ENCODE peak calls at places on chromosomes 7 and 10, in four cellular contexts. W is fibroblast of mammary gland, X is AG10803, N is GM13976. Z is an unnamed sample.

GRCh38 chr7:77944183-77945182 is 145.9 kb downstream of the PHTF2 start:
- DNase-seq in W (no peak), X (no peak), N (no peak), Z (no peak)

GRCh38 chr7:131723926-131724325 is 167.5 kb upstream of the PODXL start:
- DNase-seq in W (peak), X (peak), N (no peak), Z (no peak)

GRCh38 chr7:123494193-123494796 is 40.1 kb downstream of the IQUB start:
- DNase-seq in W (peak), X (peak), N (peak), Z (no peak)

GRCh38 chr7:24948739-24949138 is 31.2 kb downstream of the OSBPL3 start:
- DNase-seq in W (peak), X (no peak), N (peak), Z (no peak)

GRCh38 chr10:110841767-110842267 is 29.9 kb upstream of the PDCD4 start:
- DNase-seq in W (no peak), X (no peak), N (peak), Z (peak)

GRCh38 chr10:93566435-93567276 is at the start of gene FFAR4:
- DNase-seq in W (no peak), X (no peak), N (no peak), Z (no peak)

GRCh38 chr7:94975316-94975715 is 67.9 kb downstream of the PPP1R9A start:
- DNase-seq in W (peak), X (peak), N (no peak), Z (no peak)

GRCh38 chr10:88392222-88392621 is 190.9 kb downstream of the RNLS start:
- DNase-seq in W (no peak), X (no peak), N (peak), Z (no peak)

GRCh38 chr10:23331567-23332290 is 12.9 kb downstream of the C10orf67 start:
- DNase-seq in W (peak), X (peak), N (no peak), Z (no peak)

GRCh38 chr7:29255839-29256782 is 61.5 kb downstream of the CHN2 start:
- DNase-seq in W (no peak), X (no peak), N (no peak), Z (no peak)

GRCh38 chr10:43398939-43399871 is 9.8 kb downstream of the HNRNPF start:
- DNase-seq in W (peak), X (peak), N (no peak), Z (no peak)

GRCh38 chr7:95534796-95535195 is 49.1 kb downstream of the ASB4 start:
- DNase-seq in W (no peak), X (no peak), N (no peak), Z (no peak)

GRCh38 chr7:77184990-77185389 is 14.6 kb downstream of the FGL2 start:
- DNase-seq in W (peak), X (peak), N (no peak), Z (no peak)

GRCh38 chr10:47438857-47439474 is 44.9 kb downstream of the ANXA8 start:
- DNase-seq in W (peak), X (peak), N (peak), Z (no peak)

GRCh38 chr10:83994351-83994750 is 145.0 kb upstream of the GHITM start:
- DNase-seq in W (no peak), X (no peak), N (no peak), Z (no peak)

GRCh38 chr10:83990126-83990525 is 149.2 kb upstream of the GHITM start:
- DNase-seq in W (no peak), X (no peak), N (peak), Z (no peak)

GRCh38 chr10:83988435-83988834 is 150.9 kb upstream of the GHITM start:
- DNase-seq in W (no peak), X (no peak), N (no peak), Z (no peak)

GRCh38 chr10:83995932-83996331 is 143.4 kb upstream of the GHITM start:
- DNase-seq in W (no peak), X (no peak), N (no peak), Z (no peak)

DNA sequence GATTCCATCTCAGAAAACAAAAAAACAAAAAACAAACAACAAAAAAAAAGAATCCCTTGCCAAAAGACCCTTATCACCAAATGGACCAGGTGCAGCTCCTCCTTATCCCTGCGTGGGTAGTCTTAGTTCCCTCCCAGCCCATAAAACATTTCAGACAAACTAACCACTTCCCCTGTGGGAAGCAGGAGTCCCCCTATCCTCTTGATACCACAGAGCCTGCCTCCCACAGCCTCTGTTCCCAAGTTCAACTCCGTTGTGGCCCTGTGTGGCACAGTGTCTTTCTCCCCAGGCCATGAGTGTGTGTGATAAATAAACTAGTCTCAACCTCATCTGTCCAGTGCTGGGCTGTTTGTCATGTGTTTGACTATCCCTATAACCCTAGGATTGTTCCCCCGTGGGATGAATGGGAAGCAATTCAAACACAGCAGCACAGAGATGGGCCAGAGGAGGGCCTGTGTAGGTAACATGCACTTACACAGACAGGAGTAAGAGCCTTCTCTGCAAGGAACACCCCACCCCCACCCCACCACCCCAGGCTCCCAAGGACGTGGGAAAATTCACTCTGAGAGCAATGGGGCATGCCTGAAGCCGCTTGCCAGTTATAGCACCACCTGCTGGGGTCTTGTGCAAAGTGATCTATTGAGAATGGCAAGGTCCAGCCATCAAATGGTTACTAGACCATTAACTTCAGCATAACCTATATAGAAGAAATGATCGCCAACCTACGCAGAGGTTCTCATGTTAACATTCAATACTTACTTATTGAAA is 147.1 kb upstream of the GHITM start:
- DNase-seq in W (no peak), X (no peak), N (peak), Z (no peak)
- TF ChIP-seq CTCF in W (peak), X (no peak), N (peak), Z (no peak)

GRCh38 chr7:116985575-116985974 is 32.3 kb downstream of the ST7 start:
- DNase-seq in W (no peak), X (no peak), N (no peak), Z (no peak)

GRCh38 chr7:116990056-116990455 is 36.8 kb downstream of the ST7 start:
- DNase-seq in W (peak), X (no peak), N (no peak), Z (no peak)

GRCh38 chr7:116991233-116991632 is 37.9 kb downstream of the ST7 start:
- DNase-seq in W (no peak), X (no peak), N (no peak), Z (no peak)

GRCh38 chr7:116986611-116987565 is 33.6 kb downstream of the ST7 start:
- DNase-seq in W (no peak), X (no peak), N (no peak), Z (no peak)

DNA sequence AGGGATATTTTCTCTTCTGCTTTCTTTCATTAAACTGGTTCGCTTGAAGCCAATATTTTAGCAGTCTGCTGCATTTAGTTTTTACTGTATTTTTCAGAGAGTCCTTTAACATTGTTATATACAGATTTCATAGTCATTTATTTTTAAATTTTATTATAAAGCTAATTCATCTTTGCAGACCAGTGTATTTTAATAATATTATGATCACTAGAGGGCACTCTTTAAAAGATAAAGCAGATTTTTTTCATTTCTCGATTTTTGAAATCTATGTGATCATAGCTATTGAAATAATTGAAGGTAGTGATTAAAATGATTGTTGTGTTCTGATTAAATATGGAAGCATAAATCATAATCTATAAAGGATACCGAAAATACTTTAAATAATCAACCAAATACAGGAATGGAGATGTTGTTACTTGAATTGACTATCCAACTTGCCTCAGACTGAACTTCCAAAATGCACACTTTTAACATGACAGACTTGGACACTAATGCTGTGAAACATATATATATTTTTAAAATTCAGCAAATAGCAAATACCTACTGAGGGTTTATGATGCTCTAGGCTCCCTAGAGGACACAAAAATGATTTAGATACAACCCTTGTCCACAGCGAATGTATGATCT is 35.2 kb downstream of the ST7 start:
- DNase-seq in W (peak), X (no peak), N (no peak), Z (no peak)
- TF ChIP-seq CTCF in W (no peak), X (peak), N (no peak), Z (no peak)

GRCh38 chr7:17239046-17239445 is 59.4 kb upstream of the AHR start:
- DNase-seq in W (no peak), X (no peak), N (no peak), Z (no peak)

GRCh38 chr7:17247357-17247756 is 51.1 kb upstream of the AHR start:
- DNase-seq in W (no peak), X (no peak), N (no peak), Z (no peak)

GRCh38 chr7:17239683-17240521 is 58.5 kb upstream of the AHR start:
- DNase-seq in W (peak), X (peak), N (no peak), Z (no peak)

GRCh38 chr7:17244786-17245185 is 53.7 kb upstream of the AHR start:
- DNase-seq in W (no peak), X (no peak), N (no peak), Z (no peak)

DNA sequence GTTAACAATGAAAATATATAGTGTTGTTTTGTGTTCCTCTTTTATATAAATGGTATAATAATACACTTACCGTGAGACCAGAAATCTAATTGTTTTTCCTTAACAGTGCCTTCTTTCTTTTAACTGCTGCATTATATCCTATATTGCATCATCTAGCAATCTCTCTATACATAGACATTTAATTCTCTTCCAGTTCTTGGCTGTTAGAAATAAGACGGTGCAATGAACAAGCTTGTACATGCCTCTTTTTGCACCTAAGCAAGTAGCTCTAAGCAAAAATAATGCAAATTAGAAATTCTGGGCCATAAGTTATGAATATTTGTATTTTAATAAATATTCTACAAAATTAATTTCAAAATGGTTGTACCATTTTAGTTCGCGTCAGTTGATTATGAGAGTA is 55.9 kb upstream of the AHR start:
- DNase-seq in W (no peak), X (no peak), N (no peak), Z (no peak)
- TF ChIP-seq CTCF in W (no peak), X (no peak), N (no peak), Z (no peak)

GRCh38 chr7:44935016-44935415 is 43.8 kb downstream of the MYO1G start:
- DNase-seq in W (no peak), X (no peak), N (no peak), Z (no peak)

GRCh38 chr7:44936322-44936721 is 42.5 kb downstream of the MYO1G start:
- DNase-seq in W (no peak), X (no peak), N (peak), Z (no peak)

GRCh38 chr7:44935583-44935982 is 43.2 kb downstream of the MYO1G start:
- DNase-seq in W (no peak), X (no peak), N (no peak), Z (no peak)

DNA sequence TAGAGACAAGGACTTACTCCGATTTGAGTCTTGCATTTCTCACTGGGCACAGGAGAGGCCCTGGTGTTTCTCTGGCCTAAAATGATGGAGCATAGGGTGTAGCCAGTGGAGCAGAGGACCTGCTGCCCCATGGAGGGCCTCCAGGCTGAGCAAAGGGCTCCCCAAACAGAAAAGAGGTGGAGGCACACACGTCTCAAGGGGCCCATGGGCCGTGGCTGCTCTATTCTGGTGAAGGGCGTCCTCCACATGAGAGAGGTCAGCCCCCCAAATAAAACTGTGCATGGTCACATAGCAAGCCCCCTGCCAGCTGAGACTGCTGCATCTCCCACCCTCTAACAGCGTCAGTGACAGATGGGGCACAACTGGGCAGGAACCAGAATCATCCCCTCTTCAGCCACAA is 41.4 kb downstream of the MYO1G start:
- DNase-seq in W (no peak), X (no peak), N (no peak), Z (no peak)
- TF ChIP-seq CTCF in W (no peak), X (no peak), N (no peak), Z (no peak)

DNA sequence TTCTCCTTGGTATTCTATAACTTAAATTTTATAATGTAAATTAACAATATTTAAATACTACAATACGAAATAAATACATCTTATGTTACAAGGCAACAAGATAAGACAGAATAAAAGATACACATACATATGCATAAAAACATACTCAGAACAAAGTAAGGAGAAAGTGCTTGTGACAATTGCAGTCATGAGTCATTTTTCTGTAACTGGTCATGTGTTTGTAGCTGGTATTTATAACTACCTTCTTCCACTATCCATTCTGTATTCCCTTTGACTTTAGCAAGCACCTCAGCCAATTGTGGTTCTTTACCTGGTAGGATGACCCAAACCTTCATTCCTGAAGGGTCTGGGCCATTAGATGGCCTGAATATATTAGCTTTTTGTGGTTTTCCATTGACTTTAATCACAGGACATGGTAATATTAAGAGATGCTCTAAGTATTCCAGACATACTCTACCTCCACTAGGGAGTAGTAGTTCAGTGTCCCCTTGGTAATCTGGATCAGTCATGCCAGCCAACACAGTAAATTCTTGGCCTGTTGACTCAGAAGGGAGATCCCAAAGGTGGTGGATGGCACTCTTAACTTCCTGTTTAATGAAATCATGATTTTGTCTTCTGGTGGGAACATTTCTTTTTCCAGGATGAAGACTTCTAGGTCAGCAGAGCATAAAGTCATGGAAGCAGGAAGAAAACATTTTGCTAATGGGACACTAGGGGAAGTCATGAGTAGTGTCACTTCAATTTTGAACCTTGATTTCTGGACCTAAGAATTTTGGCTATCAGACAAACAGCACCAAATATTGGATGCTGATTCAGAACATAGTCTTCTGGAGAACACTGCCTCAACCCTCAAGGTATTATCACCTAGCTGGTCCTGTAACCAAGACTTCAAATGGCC is 733.7 kb upstream of the IGFBP3 start:
- DNase-seq in W (peak), X (peak), N (no peak), Z (no peak)
- TF ChIP-seq CTCF in W (peak), X (no peak), N (no peak), Z (no peak)

GRCh38 chr7:127379642-127380041 is 12.9 kb downstream of the ZNF800 start:
- DNase-seq in W (no peak), X (no peak), N (no peak), Z (no peak)
- TF ChIP-seq CTCF in W (no peak), X (no peak), N (no peak), Z (no peak)

GRCh38 chr10:126420571-126421275 is 32.4 kb upstream of the ADAM12 start:
- DNase-seq in W (peak), X (peak), N (no peak), Z (no peak)
- TF ChIP-seq CTCF in W (no peak), X (no peak), N (no peak), Z (no peak)

DNA sequence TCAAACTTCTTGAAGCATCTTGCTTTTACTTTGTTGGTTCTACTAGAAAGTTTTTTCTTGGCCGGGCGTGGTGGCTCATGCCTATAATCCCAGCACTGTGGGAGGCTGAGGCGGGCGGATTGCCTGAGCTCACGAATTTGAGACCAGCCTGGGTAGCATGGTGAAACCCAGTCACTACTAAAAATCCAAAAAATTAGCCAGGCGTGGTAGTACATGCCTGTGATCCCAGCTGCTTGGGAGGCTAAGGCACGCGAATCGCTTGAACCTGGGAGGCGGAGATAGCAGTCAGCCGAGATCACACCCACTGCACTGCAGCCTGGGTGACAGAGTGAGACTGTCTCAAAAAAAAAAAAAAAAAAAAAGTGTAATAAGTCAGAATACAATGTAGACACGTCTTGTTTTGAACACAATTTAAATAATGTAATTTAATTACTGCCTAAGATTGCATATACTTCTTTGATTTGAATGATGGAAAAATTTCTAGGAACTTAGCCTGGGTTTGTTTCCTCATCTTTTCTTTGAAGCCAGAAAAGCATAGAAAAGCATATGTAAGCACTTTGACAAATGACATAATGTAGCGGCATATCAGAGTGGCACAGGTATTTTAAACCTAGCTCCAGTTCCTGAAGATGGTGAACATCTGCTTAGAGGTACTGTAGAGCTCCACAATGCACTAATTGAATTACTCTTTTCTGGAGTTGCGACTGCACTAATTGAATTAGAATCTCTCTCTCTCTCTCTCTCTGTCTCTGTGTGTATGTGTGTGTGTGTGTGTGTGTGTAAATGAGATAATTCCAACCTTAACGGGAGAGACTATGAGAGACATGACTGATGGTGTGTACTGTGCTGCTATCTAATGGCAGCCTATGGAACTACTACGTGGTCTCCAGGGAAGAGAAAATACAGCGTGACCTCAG is 87.8 kb downstream of the BTRC start:
- DNase-seq in W (peak), X (peak), N (peak), Z (no peak)
- TF ChIP-seq CTCF in W (peak), X (peak), N (peak), Z (no peak)

GRCh38 chr7:82172017-82172416 is 271.6 kb downstream of the CACNA2D1 start:
- DNase-seq in W (no peak), X (no peak), N (no peak), Z (no peak)
- TF ChIP-seq CTCF in W (no peak), X (peak), N (no peak), Z (no peak)

Z was measured in activated B cell treated with CpG ODN at 0.5 μM for 24 hours.